ENCODE peak calls at places on chromosomes 11 and 22, in seven cellular contexts. M is tibial artery; O is neuronal stem cell; Q is T-helper 2 cell; W is NCI-H2081; N is activated T-helper 9 cell treated with anti-CD3 and anti-CD28 coated beads, Interleukin-2, amount 50 U/mL, for 16 hours; J is T-cell. I is an unnamed sample.
A peak's percentile ranks its signal among the peaks of the same experiment; 100 is the strongest.

GRCh38 chr11:19290356-19290755 is 49.6 kb upstream of the E2F8 start:
- DNase-seq in W (no peak), J (no peak), O (no peak), N (no peak), Q (no peak), M (no peak), I (no peak)

GRCh38 chr11:60795291-60795690 is 10.2 kb downstream of the MS4A10 start:
- DNase-seq in J (no peak), W (no peak), M (no peak), O (no peak), Q (no peak), N (no peak), I (no peak)

GRCh38 chr11:120634706-120635105 is 123.2 kb downstream of the GRIK4 start:
- DNase-seq in J (no peak), W (no peak), N (no peak), M (no peak), O (no peak), Q (no peak), I (no peak)

GRCh38 chr11:56841210-56841810 is 92.8 kb upstream of the OR9G4 start:
- DNase-seq in M (no peak), N (no peak), Q (peak; percentile 34), J (no peak), O (peak; percentile 62), W (peak; percentile 3), I (peak; percentile 50)

GRCh38 chr22:37121887-37122591 is 12.5 kb upstream of the TMPRSS6 start:
- DNase-seq in J (peak; percentile 87), W (no peak), N (peak; percentile 89), M (no peak), Q (peak; percentile 98), O (no peak), I (no peak)

GRCh38 chr11:99670268-99670667 is 649.5 kb downstream of the CNTN5 start:
- DNase-seq in W (no peak), Q (no peak), J (no peak), M (no peak), N (no peak), O (no peak), I (no peak)

GRCh38 chr11:76699461-76700091 is 29.0 kb upstream of the LRRC32 start:
- DNase-seq in J (no peak), Q (no peak), O (no peak), N (no peak), M (no peak), W (no peak), I (no peak)

GRCh38 chr11:7514099-7514725 is 413 bp downstream of the PPFIBP2 start:
- DNase-seq in N (no peak), Q (no peak), O (no peak), J (no peak), W (no peak), M (peak; percentile 74), I (no peak)

GRCh38 chr11:15783619-15784018 is 572.7 kb downstream of the SOX6 start:
- DNase-seq in M (no peak), J (no peak), Q (no peak), N (no peak), O (no peak), W (no peak), I (peak; percentile 10)

GRCh38 chr11:78654071-78654470 is 79.4 kb upstream of the NARS2 start:
- DNase-seq in O (no peak), Q (no peak), J (no peak), W (no peak), M (no peak), N (no peak), I (no peak)

GRCh38 chr11:111698852-111699559 is 67.2 kb downstream of the PPP2R1B start:
- DNase-seq in N (no peak), Q (no peak), O (no peak), J (no peak), M (no peak), W (no peak), I (no peak)

GRCh38 chr22:37499006-37499707 is 13.0 kb upstream of the MFNG start:
- DNase-seq in M (no peak), J (no peak), N (no peak), Q (no peak), W (no peak), O (no peak), I (no peak)

GRCh38 chr11:19472679-19473078 is 231.9 kb upstream of the E2F8 start:
- DNase-seq in Q (no peak), W (no peak), N (no peak), M (no peak), J (no peak), O (no peak), I (no peak)

GRCh38 chr22:41908409-41909289 is 6.2 kb downstream of the SHISA8 start:
- DNase-seq in N (no peak), Q (peak; percentile 63), O (no peak), W (no peak), J (no peak), M (no peak), I (no peak)

GRCh38 chr22:38873469-38874411 is 1.7 kb upstream of the CBX6 start:
- DNase-seq in O (no peak), N (peak; percentile 68), M (peak; percentile 59), W (peak; percentile 15), J (no peak), Q (peak; percentile 77), I (no peak)

GRCh38 chr11:94494200-94494545 is 389 bp downstream of the ANKRD49 start:
- DNase-seq in M (no peak), Q (no peak), J (no peak), N (no peak), W (no peak), O (no peak), I (no peak)

GRCh38 chr22:37018815-37019308 is 385 bp downstream of the TST start:
- DNase-seq in M (peak; percentile 84), Q (no peak), W (no peak), J (no peak), O (peak; percentile 40), N (no peak), I (no peak)

GRCh38 chr11:118048472-118049370 is 28.2 kb upstream of the TMPRSS4 start:
- DNase-seq in W (no peak), Q (peak; percentile 71), O (no peak), M (peak; percentile 52), N (no peak), J (no peak), I (no peak)

GRCh38 chr11:110490886-110491285 is 61.1 kb downstream of the FDX1 start:
- DNase-seq in Q (peak; percentile 13), J (no peak), N (no peak), M (peak; percentile 69), O (no peak), W (no peak), I (no peak)

GRCh38 chr22:25495286-25495685 is 69.2 kb upstream of the GRK3 start:
- DNase-seq in W (no peak), J (no peak), M (no peak), O (no peak), Q (no peak), N (no peak), I (no peak)

GRCh38 chr22:42637555-42637954 is 2.8 kb downstream of the ATP5MGL start:
- DNase-seq in J (no peak), M (no peak), N (no peak), O (no peak), Q (no peak), W (no peak), I (no peak)

GRCh38 chr11:2380807-2381350 is 3.8 kb downstream of the CD81 start:
- DNase-seq in N (no peak), Q (no peak), W (no peak), O (no peak), M (peak; percentile 89), J (no peak), I (no peak)

GRCh38 chr11:73157141-73158010 is 15.3 kb upstream of the FCHSD2 start:
- DNase-seq in W (no peak), O (no peak), N (no peak), J (no peak), M (peak; percentile 87), Q (no peak), I (no peak)

GRCh38 chr11:93761910-93762309 is 20.4 kb downstream of the C11orf54 start:
- DNase-seq in W (no peak), N (no peak), O (no peak), M (no peak), J (no peak), Q (no peak), I (no peak)

GRCh38 chr22:41447435-41448188 is 1.0 kb upstream of the TOB2 start:
- DNase-seq in J (peak; percentile 37), M (peak; percentile 83), N (peak; percentile 37), W (peak; percentile 45), Q (peak; percentile 76), O (peak; percentile 75), I (peak; percentile 83)

GRCh38 chr22:33882991-33883390 is 37.3 kb downstream of the LARGE1 start:
- DNase-seq in N (no peak), M (no peak), Q (peak; percentile 3), O (no peak), W (no peak), J (no peak), I (no peak)

GRCh38 chr11:2732940-2733628 is 33.3 kb upstream of the KCNQ1OT1 start:
- DNase-seq in W (no peak), N (no peak), J (no peak), M (no peak), Q (no peak), O (no peak), I (no peak)

GRCh38 chr11:106087815-106088435 is 10.5 kb downstream of the AASDHPPT start:
- DNase-seq in W (peak; percentile 43), O (peak; percentile 40), N (no peak), Q (peak; percentile 53), J (peak; percentile 18), M (no peak), I (peak; percentile 57)

GRCh38 chr22:42997577-42997976 is 17.4 kb downstream of the PACSIN2 start:
- DNase-seq in W (no peak), O (no peak), N (no peak), Q (no peak), M (no peak), J (no peak), I (no peak)

GRCh38 chr11:102341844-102342318 is 5.1 kb upstream of the BIRC2 start:
- DNase-seq in O (peak; percentile 81), J (peak; percentile 40), M (peak; percentile 79), Q (peak; percentile 76), N (peak; percentile 44), W (peak; percentile 67), I (peak; percentile 86)

GRCh38 chr11:90134420-90135003 is at the start of gene NAALAD2:
- DNase-seq in M (peak; percentile 69), W (peak; percentile 40), O (peak; percentile 70), J (no peak), N (no peak), Q (peak; percentile 6), I (peak; percentile 90)

GRCh38 chr11:129333873-129334272 is 41.8 kb upstream of the BARX2 start:
- DNase-seq in O (no peak), J (no peak), Q (no peak), M (no peak), W (no peak), N (no peak), I (no peak)